ENCODE peak calls at places on chromosomes 3 and 15, in seven cellular contexts. U is NCI-H187, E is GM13976, B is MV-4-11, P is NCI-H1092, O is kidney tubule cell, V is AML-193. J is an unnamed sample.

GRCh38 chr3:61684386-61684785 is 123.0 kb downstream of the PTPRG start:
- DNase-seq in B (no peak), O (no peak), U (no peak), P (no peak), E (no peak), V (no peak), J (no peak)

GRCh38 chr3:492586-493296 is 296.2 kb downstream of the CHL1 start:
- DNase-seq in U (no peak), E (no peak), V (no peak), P (no peak), O (peak), B (peak), J (peak)

GRCh38 chr3:133662256-133662773 is 574 bp upstream of the TOPBP1 start:
- DNase-seq in E (peak), B (no peak), O (peak), V (peak), P (peak), U (peak), J (peak)

GRCh38 chr15:55681631-55682030 is 61.3 kb downstream of the PRTG start:
- DNase-seq in V (no peak), P (no peak), O (no peak), B (no peak), U (no peak), E (peak), J (peak)

GRCh38 chr3:114809668-114810413 is 337.2 kb downstream of the ZBTB20 start:
- DNase-seq in P (no peak), U (no peak), V (no peak), O (peak), E (peak), B (no peak), J (peak)

GRCh38 chr15:26981492-26981891 is 10.5 kb downstream of the GABRG3 start:
- DNase-seq in E (no peak), P (no peak), V (peak), B (peak), O (no peak), U (no peak), J (no peak)

GRCh38 chr3:30333903-30334302 is 272.5 kb upstream of the TGFBR2 start:
- DNase-seq in O (peak), P (no peak), E (no peak), U (no peak), V (no peak), B (no peak), J (no peak)

GRCh38 chr15:60006203-60006782 is 2.2 kb downstream of the FOXB1 start:
- DNase-seq in B (no peak), V (no peak), O (no peak), E (peak), U (no peak), P (no peak), J (peak)

GRCh38 chr3:100082724-100083123 is 31.6 kb downstream of the FILIP1L start:
- DNase-seq in P (no peak), E (no peak), V (no peak), O (no peak), B (no peak), U (no peak), J (no peak)

GRCh38 chr15:32981536-32981935 is 213.0 kb downstream of the FMN1 start:
- DNase-seq in V (no peak), U (no peak), P (no peak), E (no peak), O (no peak), B (no peak), J (no peak)

GRCh38 chr3:11606090-11606784 is 37.5 kb downstream of the VGLL4 start:
- DNase-seq in P (no peak), U (no peak), B (no peak), O (no peak), V (no peak), E (no peak), J (no peak)

GRCh38 chr3:31903686-31904431 is 77.2 kb downstream of the OSBPL10 start:
- DNase-seq in E (no peak), B (no peak), O (peak), U (no peak), V (no peak), P (no peak), J (no peak)

J was measured in MM.1S.